ENCODE peak calls at places on chromosomes 3 and 15, in four cellular contexts. T is GM12878, Q is K562, F is HepG2. J is an unnamed sample.

GRCh38 chr3:15271785-15272381 is 60.5 kb downstream of the SH3BP5 start:
- DNase-seq in T (peak; percentile 90), Q (no peak), F (no peak), J (no peak)

GRCh38 chr15:101001796-101002195 is 82.6 kb downstream of the LRRK1 start:
- DNase-seq in F (no peak), Q (no peak), T (no peak), J (no peak)

GRCh38 chr3:57951106-57951882 is 56.9 kb upstream of the FLNB start:
- DNase-seq in T (no peak), F (peak; percentile 62), Q (peak; percentile 82), J (no peak)

GRCh38 chr15:98077186-98077585 is 116.7 kb downstream of the ARRDC4 start:
- DNase-seq in Q (peak; percentile 75), F (no peak), T (no peak), J (no peak)

GRCh38 chr3:29972594-29972993 is 633.8 kb upstream of the TGFBR2 start:
- DNase-seq in T (no peak), Q (no peak), F (no peak), J (peak; percentile 69)

GRCh38 chr3:21919383-21919782 is 168.4 kb upstream of the ZNF385D start:
- DNase-seq in F (no peak), Q (no peak), T (no peak), J (no peak)

GRCh38 chr3:66402596-66403267 is 98.1 kb downstream of the LRIG1 start:
- DNase-seq in Q (peak; percentile 14), T (no peak), F (no peak), J (no peak)

GRCh38 chr3:194481103-194481502 is 5.7 kb downstream of the ATP13A3 start:
- DNase-seq in Q (no peak), F (no peak), T (no peak), J (no peak)

GRCh38 chr3:51718547-51719412 is 11.9 kb downstream of the GRM2 start:
- DNase-seq in Q (peak; percentile 62), F (peak; percentile 64), T (peak; percentile 23), J (peak; percentile 84)

GRCh38 chr3:34650131-34650530 is 851.7 kb downstream of the PDCD6IP start:
- DNase-seq in T (no peak), Q (no peak), F (no peak), J (no peak)

GRCh38 chr15:46938169-46938568 is 779.1 kb upstream of the SEMA6D start:
- DNase-seq in F (no peak), T (no peak), Q (no peak), J (no peak)

GRCh38 chr15:83365370-83365938 is 81.0 kb upstream of the BNC1 start:
- DNase-seq in T (no peak), Q (no peak), F (no peak), J (no peak)

GRCh38 chr3:183160616-183161015 is 1.9 kb downstream of the LAMP3 start:
- DNase-seq in F (no peak), Q (no peak), T (no peak), J (no peak)

GRCh38 chr3:2635511-2635910 is 474.7 kb downstream of the IL5RA start:
- DNase-seq in T (no peak), Q (no peak), F (no peak), J (no peak)

GRCh38 chr3:10411598-10412332 is 90.9 kb upstream of the SEC13 start:
- DNase-seq in F (no peak), T (no peak), Q (no peak), J (no peak)

GRCh38 chr3:43077261-43077660 is 28.6 kb downstream of the POMGNT2 start:
- DNase-seq in Q (no peak), T (no peak), F (no peak), J (no peak)

GRCh38 chr3:65548848-65549625 is 489.7 kb downstream of the MAGI1 start:
- DNase-seq in T (no peak), Q (no peak), F (peak; percentile 9), J (peak; percentile 20)

GRCh38 chr3:119311191-119311925 is 17.2 kb downstream of the ARHGAP31 start:
- DNase-seq in F (no peak), T (no peak), Q (no peak), J (no peak)

GRCh38 chr15:68352401-68353062 is 75.0 kb downstream of the FEM1B start:
- DNase-seq in T (peak; percentile 21), Q (no peak), F (no peak), J (no peak)

GRCh38 chr15:99998661-99999101 is 265.4 kb upstream of the LYSMD4 start:
- DNase-seq in T (no peak), Q (no peak), F (no peak), J (no peak)

GRCh38 chr3:197748597-197749314 is 927 bp upstream of the FYTTD1 start:
- DNase-seq in T (no peak), F (no peak), Q (no peak), J (no peak)

GRCh38 chr15:67267440-67267839 is 12.9 kb downstream of the IQCH start:
- DNase-seq in F (no peak), Q (no peak), T (no peak), J (no peak)

GRCh38 chr3:47113669-47114365 is 50.1 kb downstream of the SETD2 start:
- DNase-seq in Q (no peak), T (peak; percentile 20), F (no peak), J (peak; percentile 23)

GRCh38 chr3:30607032-30607833 is 832 bp downstream of the TGFBR2 start:
- DNase-seq in F (no peak), T (no peak), Q (peak; percentile 24), J (peak; percentile 22)

GRCh38 chr3:37971467-37971866 is 19.1 kb upstream of the VILL start:
- DNase-seq in T (no peak), F (no peak), Q (no peak), J (no peak)

GRCh38 chr3:62982795-62983455 is 107.7 kb upstream of the CADPS start:
- DNase-seq in T (no peak), Q (no peak), F (no peak), J (peak; percentile 52)

GRCh38 chr15:74170083-74170844 is 3.2 kb upstream of the ISLR start:
- DNase-seq in T (no peak), Q (no peak), F (no peak), J (no peak)

GRCh38 chr15:100922192-100923040 is 3.3 kb downstream of the LRRK1 start:
- DNase-seq in F (no peak), Q (no peak), T (no peak), J (no peak)

GRCh38 chr3:62873672-62874397 is 1.4 kb downstream of the CADPS start:
- DNase-seq in T (no peak), Q (peak; percentile 2), F (no peak), J (peak; percentile 82)

GRCh38 chr15:65981837-65982696 is 112.8 kb downstream of the RAB11A start:
- DNase-seq in Q (peak; percentile 24), F (peak; percentile 18), T (no peak), J (peak; percentile 52)

GRCh38 chr3:124928333-124929202 is 6.0 kb downstream of the MUC13 start:
- DNase-seq in F (peak; percentile 57), T (no peak), Q (peak; percentile 63), J (peak; percentile 52)

GRCh38 chr15:45180201-45180600 is 7.6 kb downstream of the SHF start:
- DNase-seq in T (no peak), F (no peak), Q (no peak), J (no peak)

GRCh38 chr3:172454180-172454579 is 5.9 kb upstream of the GHSR start:
- DNase-seq in Q (no peak), T (no peak), F (no peak), J (no peak)

GRCh38 chr3:172448661-172449467 is 608 bp upstream of the GHSR start:
- DNase-seq in T (no peak), F (no peak), Q (no peak), J (no peak)

GRCh38 chr3:172446198-172446597 is 2.1 kb downstream of the GHSR start:
- DNase-seq in Q (no peak), T (no peak), F (no peak), J (no peak)

GRCh38 chr3:172447611-172448579 is at the start of gene GHSR:
- DNase-seq in F (no peak), Q (no peak), T (no peak), J (no peak)

GRCh38 chr3:172449468-172450149 is 1.4 kb upstream of the GHSR start:
- DNase-seq in F (no peak), Q (peak; percentile 48), T (no peak), J (peak; percentile 40)
- TF ChIP-seq YY1 in F (no peak), Q (peak; percentile 62), T (no peak), J (no peak)

GRCh38 chr3:13414040-13414729 is 5.9 kb downstream of the NUP210 start:
- DNase-seq in F (no peak), T (peak; percentile 89), Q (no peak), J (no peak)
- H3K4me1 ChIP-seq in F (peaks cover 60% of the 10 kb centered on the region), T (peaks cover 46% of the 10 kb centered on the region), Q (peaks cover 25% of the 10 kb centered on the region), J (peaks cover 7% of the 10 kb centered on the region)

GRCh38 chr15:49423906-49424520 is 971 bp downstream of the FGF7 start:
- DNase-seq in F (no peak), T (no peak), Q (no peak), J (no peak)
- H3K4me3 ChIP-seq in F (no peak overlapping the region), T (no peak overlapping the region), Q (no peak overlapping the region), J (no peak overlapping the region)

GRCh38 chr3:103056953-103057450 is 622.2 kb downstream of the ZPLD1 start:
- DNase-seq in T (no peak), F (no peak), Q (no peak), J (no peak)
- TF ChIP-seq YY1 in T (no peak), F (no peak), Q (no peak), J (no peak)

GRCh38 chr3:108972482-108972881 is 18.8 kb upstream of the GUCA1C start:
- DNase-seq in F (no peak), T (no peak), Q (no peak), J (no peak)
- H3K4me1 ChIP-seq in F (no peaks in the 10 kb centered on the region), T (no peaks in the 10 kb centered on the region), Q (no peaks in the 10 kb centered on the region), J (no peaks in the 10 kb centered on the region)

GRCh38 chr3:159761826-159762225 is 226.8 kb upstream of the IL12A start:
- DNase-seq in T (no peak), Q (no peak), F (no peak), J (no peak)

GRCh38 chr3:159762238-159762637 is 226.4 kb upstream of the IL12A start:
- DNase-seq in Q (no peak), F (no peak), T (no peak), J (no peak)

GRCh38 chr3:159763466-159764210 is 225.0 kb upstream of the IL12A start:
- DNase-seq in F (no peak), T (no peak), Q (peak; percentile 38), J (peak; percentile 68)

GRCh38 chr3:159764211-159765024 is 224.2 kb upstream of the IL12A start:
- DNase-seq in T (no peak), F (no peak), Q (peak; percentile 1), J (peak; percentile 36)

GRCh38 chr3:159762981-159763465 is 225.6 kb upstream of the IL12A start:
- DNase-seq in F (no peak), Q (peak; percentile 2), T (no peak), J (peak; percentile 51)
- H3K4me3 ChIP-seq in F (peak overlapping the region; percentile 50), Q (peak overlapping the region; percentile 29), T (peak overlapping the region; percentile 65), J (peak overlapping the region; percentile 66)

DNA sequence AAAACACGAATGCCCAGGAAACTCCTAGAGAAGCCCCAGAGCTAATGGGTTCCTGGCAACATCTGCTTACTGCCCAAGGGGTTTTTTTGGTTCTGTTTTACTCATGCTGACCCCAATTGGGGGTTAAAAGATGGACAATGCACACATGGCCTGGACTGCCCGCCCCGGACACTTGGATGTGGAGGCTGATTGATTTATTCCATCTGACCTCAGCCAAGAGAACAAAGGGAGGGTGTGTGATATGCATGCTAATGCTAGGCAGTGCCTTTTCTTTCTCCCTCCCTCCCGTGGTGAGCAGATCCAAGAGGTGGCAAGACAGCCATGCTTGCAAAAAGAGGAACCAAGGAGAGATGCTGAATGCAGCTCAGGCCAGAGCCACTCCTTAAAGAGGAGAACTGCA is 3.3 kb upstream of the LRTM1 start:
- DNase-seq in T (no peak), Q (no peak), F (no peak), J (no peak)
- TF ChIP-seq YY1 in T (no peak), Q (no peak), F (no peak), J (no peak)